ENCODE peak calls at places on chromosome 2, in five cellular contexts. W is non-pigmented ciliary epithelial cell, L is NCI-H1930, A is H7, B is substantia nigra. P is an unnamed sample.
A peak's percentile ranks its signal among the peaks of the same experiment; 100 is the strongest.

GRCh38 chr2:47108638-47109372 is 46.3 kb downstream of the STPG4 start:
- DNase-seq in W (no peak), L (no peak), A (peak; percentile 19), B (no peak), P (no peak)

GRCh38 chr2:192333642-192334041 is 138.9 kb upstream of the TMEFF2 start:
- DNase-seq in W (no peak), L (no peak), A (no peak), B (no peak), P (no peak)

GRCh38 chr2:240346015-240346752 is 89.3 kb upstream of the GPC1 start:
- DNase-seq in W (no peak), L (no peak), A (no peak), B (no peak), P (no peak)

GRCh38 chr2:241774419-241775222 is 2.0 kb upstream of the GAL3ST2 start:
- DNase-seq in W (peak; percentile 13), L (no peak), A (no peak), B (no peak), P (peak; percentile 93)

GRCh38 chr2:96308248-96308647 is 2.9 kb upstream of the SNRNP200 start:
- DNase-seq in W (no peak), L (no peak), A (no peak), B (no peak), P (no peak)

GRCh38 chr2:119350311-119350998 is 16.2 kb downstream of the C2orf76 start:
- DNase-seq in W (no peak), L (no peak), A (peak; percentile 47), B (no peak), P (no peak)

GRCh38 chr2:171807831-171808393 is 86.1 kb downstream of the SLC25A12 start:
- DNase-seq in W (no peak), L (no peak), A (no peak), B (no peak), P (no peak)

GRCh38 chr2:188975497-188976102 is 1.4 kb downstream of the COL3A1 start:
- DNase-seq in W (peak; percentile 67), L (no peak), A (peak; percentile 8), B (no peak), P (peak; percentile 73)

GRCh38 chr2:101515512-101515911 is 40.6 kb upstream of the RFX8 start:
- DNase-seq in W (no peak), L (no peak), A (no peak), B (no peak), P (peak; percentile 40)

GRCh38 chr2:16184341-16184890 is 244.1 kb downstream of the MYCN start:
- DNase-seq in W (no peak), L (no peak), A (no peak), B (no peak), P (no peak)

GRCh38 chr2:47631840-47632398 is 151.0 kb upstream of the MSH6 start:
- DNase-seq in W (peak; percentile 28), L (no peak), A (peak; percentile 38), B (no peak), P (peak; percentile 96)

GRCh38 chr2:36433311-36434217 is 78.0 kb downstream of the CRIM1 start:
- DNase-seq in W (no peak), L (no peak), A (no peak), B (peak; percentile 8), P (peak; percentile 38)

GRCh38 chr2:231970461-231970860 is 8.9 kb downstream of the DIS3L2 start:
- DNase-seq in W (no peak), L (no peak), A (no peak), B (no peak), P (no peak)

GRCh38 chr2:185984670-185985069 is 246.1 kb downstream of the FSIP2 start:
- DNase-seq in W (peak; percentile 5), L (no peak), A (no peak), B (no peak), P (no peak)

GRCh38 chr2:98099939-98100743 is 13.2 kb downstream of the VWA3B start:
- DNase-seq in W (no peak), L (no peak), A (no peak), B (no peak), P (no peak)

GRCh38 chr2:23595601-23596251 is 210.7 kb downstream of the KLHL29 start:
- DNase-seq in W (no peak), L (no peak), A (no peak), B (no peak), P (peak; percentile 82)

GRCh38 chr2:113098532-113098931 is 28.9 kb upstream of the IL1RN start:
- DNase-seq in W (no peak), L (no peak), A (no peak), B (no peak), P (no peak)

GRCh38 chr2:205496777-205497176 is 185.5 kb upstream of the NRP2 start:
- DNase-seq in W (peak; percentile 81), L (no peak), A (no peak), B (no peak), P (peak; percentile 61)

GRCh38 chr2:234730066-234730640 is 221.7 kb upstream of the SH3BP4 start:
- DNase-seq in W (no peak), L (no peak), A (no peak), B (no peak), P (peak; percentile 27)

GRCh38 chr2:2801458-2801857 is 470.4 kb upstream of the MYT1L start:
- DNase-seq in W (no peak), L (no peak), A (no peak), B (no peak), P (no peak)

GRCh38 chr2:182103531-182103930 is 117.9 kb downstream of the PPP1R1C start:
- DNase-seq in W (no peak), L (no peak), A (no peak), B (no peak), P (no peak)

GRCh38 chr2:229407170-229407569 is 136.1 kb upstream of the PID1 start:
- DNase-seq in W (peak; percentile 87), L (no peak), A (no peak), B (peak; percentile 24), P (peak; percentile 82)

GRCh38 chr2:158667969-158668368 is 127.1 kb upstream of the DAPL1 start:
- DNase-seq in W (no peak), L (no peak), A (no peak), B (no peak), P (no peak)

GRCh38 chr2:61645911-61646310 is 107.8 kb upstream of the XPO1 start:
- DNase-seq in W (peak; percentile 81), L (no peak), A (no peak), B (no peak), P (peak; percentile 48)

GRCh38 chr2:113886479-113887383 is 3.2 kb upstream of the ACTR3 start:
- DNase-seq in W (peak; percentile 88), L (no peak), A (no peak), B (no peak), P (peak; percentile 80)

GRCh38 chr2:84959494-84960156 is 11.3 kb upstream of the KCMF1 start:
- DNase-seq in W (no peak), L (no peak), A (peak; percentile 55), B (no peak), P (no peak)

GRCh38 chr2:241858206-241859016 is at the start of gene PDCD1:
- DNase-seq in W (no peak), L (no peak), A (peak; percentile 92), B (no peak), P (no peak)

GRCh38 chr2:20151116-20151571 is 73.8 kb downstream of the SDC1 start:
- DNase-seq in W (no peak), L (no peak), A (no peak), B (no peak), P (no peak)

GRCh38 chr2:95025406-95026319 is at the start of gene MAL:
- DNase-seq in W (no peak), L (peak; percentile 3), A (peak; percentile 91), B (peak; percentile 80), P (no peak)

GRCh38 chr2:47321006-47321405 is 82.0 kb upstream of the MSH2 start:
- DNase-seq in W (no peak), L (no peak), A (no peak), B (no peak), P (no peak)

GRCh38 chr2:209471037-209471436 is 47.2 kb downstream of the MAP2 start:
- DNase-seq in W (peak; percentile 38), L (no peak), A (no peak), B (no peak), P (no peak)

GRCh38 chr2:37648316-37649011 is 23.0 kb downstream of the CDC42EP3 start:
- DNase-seq in W (no peak), L (no peak), A (no peak), B (no peak), P (no peak)

GRCh38 chr2:209422191-209422754 is 1.6 kb upstream of the MAP2 start:
- DNase-seq in W (no peak), L (no peak), A (no peak), B (no peak), P (no peak)

GRCh38 chr2:208033701-208034502 is 8.6 kb upstream of the PLEKHM3 start:
- DNase-seq in W (no peak), L (no peak), A (peak; percentile 34), B (peak; percentile 3), P (no peak)

GRCh38 chr2:1266311-1266710 is 147.0 kb upstream of the TPO start:
- DNase-seq in W (no peak), L (no peak), A (no peak), B (no peak), P (no peak)

GRCh38 chr2:60312618-60313017 is 240.8 kb downstream of the BCL11A start:
- DNase-seq in W (no peak), L (no peak), A (no peak), B (no peak), P (no peak)

P was measured in AG20443.